ENCODE peak calls at places on chromosome 15, in ten cellular contexts. One of them, this sample, is unnamed.

GRCh38 chr15:55791576-55792400 is 48.8 kb upstream of the PRTG start:
- DNase-seq in Peyer's patch: no peak
- DNase-seq in thoracic aorta: no peak
- DNase-seq in CD8-positive, alpha-beta T cell: no peak
- DNase-seq in psoas muscle: no peak
- DNase-seq in astrocyte of the cerebellum: peak
- DNase-seq in esophagus muscularis mucosa: no peak
- DNase-seq in AG04449: peak
- DNase-seq in ascending aorta: no peak
- DNase-seq in fibroblast of the aortic adventitia: peak
- DNase-seq in this sample: peak

GRCh38 chr15:54029076-54029475 is 50.8 kb downstream of the UNC13C start:
- DNase-seq in Peyer's patch: no peak
- DNase-seq in thoracic aorta: no peak
- DNase-seq in CD8-positive, alpha-beta T cell: no peak
- DNase-seq in psoas muscle: no peak
- DNase-seq in astrocyte of the cerebellum: no peak
- DNase-seq in esophagus muscularis mucosa: no peak
- DNase-seq in AG04449: no peak
- DNase-seq in ascending aorta: no peak
- DNase-seq in fibroblast of the aortic adventitia: no peak
- DNase-seq in this sample: no peak

GRCh38 chr15:81002254-81003022 is 1.7 kb downstream of the TLNRD1 start:
- DNase-seq in Peyer's patch: peak
- DNase-seq in thoracic aorta: no peak
- DNase-seq in CD8-positive, alpha-beta T cell: peak
- DNase-seq in psoas muscle: peak
- DNase-seq in astrocyte of the cerebellum: no peak
- DNase-seq in esophagus muscularis mucosa: no peak
- DNase-seq in AG04449: no peak
- DNase-seq in ascending aorta: peak
- DNase-seq in fibroblast of the aortic adventitia: no peak
- DNase-seq in this sample: no peak

GRCh38 chr15:38461089-38461833 is 7.3 kb downstream of the FAM98B start:
- DNase-seq in Peyer's patch: no peak
- DNase-seq in thoracic aorta: no peak
- DNase-seq in CD8-positive, alpha-beta T cell: no peak
- DNase-seq in psoas muscle: no peak
- DNase-seq in astrocyte of the cerebellum: no peak
- DNase-seq in esophagus muscularis mucosa: no peak
- DNase-seq in AG04449: no peak
- DNase-seq in ascending aorta: no peak
- DNase-seq in fibroblast of the aortic adventitia: peak
- DNase-seq in this sample: no peak

GRCh38 chr15:88605507-88606436 is 15.4 kb upstream of the AEN start:
- DNase-seq in Peyer's patch: no peak
- DNase-seq in thoracic aorta: no peak
- DNase-seq in CD8-positive, alpha-beta T cell: peak
- DNase-seq in psoas muscle: no peak
- DNase-seq in astrocyte of the cerebellum: no peak
- DNase-seq in esophagus muscularis mucosa: no peak
- DNase-seq in AG04449: no peak
- DNase-seq in ascending aorta: no peak
- DNase-seq in fibroblast of the aortic adventitia: peak
- DNase-seq in this sample: no peak

GRCh38 chr15:77504310-77504709 is 83.6 kb downstream of the HMG20A start:
- DNase-seq in Peyer's patch: no peak
- DNase-seq in thoracic aorta: no peak
- DNase-seq in CD8-positive, alpha-beta T cell: no peak
- DNase-seq in psoas muscle: peak
- DNase-seq in astrocyte of the cerebellum: no peak
- DNase-seq in esophagus muscularis mucosa: no peak
- DNase-seq in AG04449: no peak
- DNase-seq in ascending aorta: no peak
- DNase-seq in fibroblast of the aortic adventitia: no peak
- DNase-seq in this sample: no peak

GRCh38 chr15:33618300-33618699 is 307.5 kb downstream of the RYR3 start:
- DNase-seq in Peyer's patch: no peak
- DNase-seq in thoracic aorta: no peak
- DNase-seq in CD8-positive, alpha-beta T cell: no peak
- DNase-seq in psoas muscle: no peak
- DNase-seq in astrocyte of the cerebellum: peak
- DNase-seq in esophagus muscularis mucosa: no peak
- DNase-seq in AG04449: no peak
- DNase-seq in ascending aorta: no peak
- DNase-seq in fibroblast of the aortic adventitia: no peak
- DNase-seq in this sample: no peak

GRCh38 chr15:69885182-69886041 is 212.3 kb downstream of the TLE3 start:
- DNase-seq in Peyer's patch: no peak
- DNase-seq in thoracic aorta: no peak
- DNase-seq in CD8-positive, alpha-beta T cell: no peak
- DNase-seq in psoas muscle: no peak
- DNase-seq in astrocyte of the cerebellum: no peak
- DNase-seq in esophagus muscularis mucosa: no peak
- DNase-seq in AG04449: no peak
- DNase-seq in ascending aorta: no peak
- DNase-seq in fibroblast of the aortic adventitia: no peak
- DNase-seq in this sample: no peak

DNA sequence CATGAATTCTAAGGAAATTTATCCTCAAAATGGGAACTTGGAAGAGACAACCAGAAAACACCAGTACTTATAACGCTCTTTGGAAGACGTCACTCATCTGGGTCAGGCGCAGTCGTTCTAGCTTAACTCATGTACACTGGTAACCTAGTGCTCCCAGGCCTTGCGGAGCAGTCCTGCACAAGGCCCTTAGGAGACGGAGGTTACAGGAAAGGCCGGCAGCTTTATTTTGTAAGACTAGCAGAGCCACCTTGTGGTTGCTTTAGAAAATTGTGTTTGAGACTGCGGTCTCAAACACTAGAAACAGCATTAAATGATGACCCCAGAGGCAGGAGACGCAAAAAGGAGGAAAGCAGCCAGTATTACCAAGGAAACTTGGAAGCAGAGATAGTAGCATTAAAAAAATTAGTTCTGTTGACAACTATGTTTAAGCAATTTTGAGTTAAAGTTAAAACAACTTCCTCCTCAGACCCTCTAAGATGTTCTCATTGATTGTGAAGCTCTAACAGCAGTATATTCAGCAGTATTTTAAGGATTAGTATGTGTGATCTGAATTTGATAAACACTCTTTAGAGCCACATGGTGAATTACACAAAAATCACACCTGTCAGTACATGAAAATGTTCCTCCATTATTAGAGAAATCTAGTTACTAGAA is 141.9 kb upstream of the C2CD4B start:
- DNase-seq in Peyer's patch: no peak
- DNase-seq in thoracic aorta: no peak
- DNase-seq in CD8-positive, alpha-beta T cell: no peak
- DNase-seq in psoas muscle: no peak
- DNase-seq in astrocyte of the cerebellum: peak
- DNase-seq in esophagus muscularis mucosa: no peak
- DNase-seq in AG04449: peak
- DNase-seq in ascending aorta: peak
- DNase-seq in fibroblast of the aortic adventitia: peak
- DNase-seq in this sample: peak
- TF ChIP-seq CTCF in Peyer's patch: peak
- TF ChIP-seq CTCF in thoracic aorta: peak
- TF ChIP-seq CTCF in CD8-positive, alpha-beta T cell: no peak
- TF ChIP-seq CTCF in psoas muscle: peak
- TF ChIP-seq CTCF in astrocyte of the cerebellum: peak
- TF ChIP-seq CTCF in esophagus muscularis mucosa: peak
- TF ChIP-seq CTCF in AG04449: peak
- TF ChIP-seq CTCF in ascending aorta: no peak
- TF ChIP-seq CTCF in fibroblast of the aortic adventitia: peak
- TF ChIP-seq CTCF in this sample: peak

GRCh38 chr15:72237286-72238224 is 6.6 kb upstream of the PKM start:
- DNase-seq in Peyer's patch: no peak
- DNase-seq in thoracic aorta: peak
- DNase-seq in CD8-positive, alpha-beta T cell: no peak
- DNase-seq in psoas muscle: peak
- DNase-seq in astrocyte of the cerebellum: peak
- DNase-seq in esophagus muscularis mucosa: peak
- DNase-seq in AG04449: peak
- DNase-seq in ascending aorta: peak
- DNase-seq in fibroblast of the aortic adventitia: peak
- DNase-seq in this sample: peak

GRCh38 chr15:72233759-72234158 is 2.8 kb upstream of the PKM start:
- DNase-seq in Peyer's patch: no peak
- DNase-seq in thoracic aorta: no peak
- DNase-seq in CD8-positive, alpha-beta T cell: no peak
- DNase-seq in psoas muscle: no peak
- DNase-seq in astrocyte of the cerebellum: no peak
- DNase-seq in esophagus muscularis mucosa: no peak
- DNase-seq in AG04449: no peak
- DNase-seq in ascending aorta: no peak
- DNase-seq in fibroblast of the aortic adventitia: no peak
- DNase-seq in this sample: no peak

GRCh38 chr15:72238586-72238985 is 7.6 kb upstream of the PKM start:
- DNase-seq in Peyer's patch: no peak
- DNase-seq in thoracic aorta: no peak
- DNase-seq in CD8-positive, alpha-beta T cell: no peak
- DNase-seq in psoas muscle: no peak
- DNase-seq in astrocyte of the cerebellum: no peak
- DNase-seq in esophagus muscularis mucosa: no peak
- DNase-seq in AG04449: no peak
- DNase-seq in ascending aorta: no peak
- DNase-seq in fibroblast of the aortic adventitia: no peak
- DNase-seq in this sample: no peak

GRCh38 chr15:72235298-72235697 is 4.3 kb upstream of the PKM start:
- DNase-seq in Peyer's patch: no peak
- DNase-seq in thoracic aorta: no peak
- DNase-seq in CD8-positive, alpha-beta T cell: no peak
- DNase-seq in psoas muscle: no peak
- DNase-seq in astrocyte of the cerebellum: no peak
- DNase-seq in esophagus muscularis mucosa: no peak
- DNase-seq in AG04449: no peak
- DNase-seq in ascending aorta: no peak
- DNase-seq in fibroblast of the aortic adventitia: no peak
- DNase-seq in this sample: no peak

GRCh38 chr15:72236381-72237285 is 5.6 kb upstream of the PKM start:
- DNase-seq in Peyer's patch: no peak
- DNase-seq in thoracic aorta: no peak
- DNase-seq in CD8-positive, alpha-beta T cell: no peak
- DNase-seq in psoas muscle: no peak
- DNase-seq in astrocyte of the cerebellum: no peak
- DNase-seq in esophagus muscularis mucosa: no peak
- DNase-seq in AG04449: no peak
- DNase-seq in ascending aorta: no peak
- DNase-seq in fibroblast of the aortic adventitia: peak
- DNase-seq in this sample: no peak
- H3K4me3 ChIP-seq in Peyer's patch: no peak
- H3K4me3 ChIP-seq in thoracic aorta: peak
- H3K4me3 ChIP-seq in CD8-positive, alpha-beta T cell: no peak
- H3K4me3 ChIP-seq in psoas muscle: peak
- H3K4me3 ChIP-seq in astrocyte of the cerebellum: peak
- H3K4me3 ChIP-seq in esophagus muscularis mucosa: peak
- H3K4me3 ChIP-seq in AG04449: peak
- H3K4me3 ChIP-seq in ascending aorta: no peak
- H3K4me3 ChIP-seq in fibroblast of the aortic adventitia: peak
- H3K4me3 ChIP-seq in this sample: peak

GRCh38 chr15:58466566-58466965 is 34.8 kb downstream of the LIPC start:
- DNase-seq in Peyer's patch: no peak
- DNase-seq in thoracic aorta: no peak
- DNase-seq in CD8-positive, alpha-beta T cell: no peak
- DNase-seq in psoas muscle: no peak
- DNase-seq in astrocyte of the cerebellum: no peak
- DNase-seq in esophagus muscularis mucosa: no peak
- DNase-seq in AG04449: no peak
- DNase-seq in ascending aorta: no peak
- DNase-seq in fibroblast of the aortic adventitia: no peak
- DNase-seq in this sample: no peak

GRCh38 chr15:58469432-58470353 is 37.9 kb downstream of the LIPC start:
- DNase-seq in Peyer's patch: no peak
- DNase-seq in thoracic aorta: no peak
- DNase-seq in CD8-positive, alpha-beta T cell: no peak
- DNase-seq in psoas muscle: no peak
- DNase-seq in astrocyte of the cerebellum: peak
- DNase-seq in esophagus muscularis mucosa: no peak
- DNase-seq in AG04449: peak
- DNase-seq in ascending aorta: no peak
- DNase-seq in fibroblast of the aortic adventitia: peak
- DNase-seq in this sample: peak

GRCh38 chr15:58467121-58467721 is 35.4 kb downstream of the LIPC start:
- DNase-seq in Peyer's patch: no peak
- DNase-seq in thoracic aorta: no peak
- DNase-seq in CD8-positive, alpha-beta T cell: no peak
- DNase-seq in psoas muscle: no peak
- DNase-seq in astrocyte of the cerebellum: peak
- DNase-seq in esophagus muscularis mucosa: no peak
- DNase-seq in AG04449: no peak
- DNase-seq in ascending aorta: no peak
- DNase-seq in fibroblast of the aortic adventitia: no peak
- DNase-seq in this sample: peak

GRCh38 chr15:58465866-58466517 is 34.2 kb downstream of the LIPC start:
- DNase-seq in Peyer's patch: no peak
- DNase-seq in thoracic aorta: no peak
- DNase-seq in CD8-positive, alpha-beta T cell: no peak
- DNase-seq in psoas muscle: no peak
- DNase-seq in astrocyte of the cerebellum: no peak
- DNase-seq in esophagus muscularis mucosa: no peak
- DNase-seq in AG04449: no peak
- DNase-seq in ascending aorta: no peak
- DNase-seq in fibroblast of the aortic adventitia: peak
- DNase-seq in this sample: no peak

DNA sequence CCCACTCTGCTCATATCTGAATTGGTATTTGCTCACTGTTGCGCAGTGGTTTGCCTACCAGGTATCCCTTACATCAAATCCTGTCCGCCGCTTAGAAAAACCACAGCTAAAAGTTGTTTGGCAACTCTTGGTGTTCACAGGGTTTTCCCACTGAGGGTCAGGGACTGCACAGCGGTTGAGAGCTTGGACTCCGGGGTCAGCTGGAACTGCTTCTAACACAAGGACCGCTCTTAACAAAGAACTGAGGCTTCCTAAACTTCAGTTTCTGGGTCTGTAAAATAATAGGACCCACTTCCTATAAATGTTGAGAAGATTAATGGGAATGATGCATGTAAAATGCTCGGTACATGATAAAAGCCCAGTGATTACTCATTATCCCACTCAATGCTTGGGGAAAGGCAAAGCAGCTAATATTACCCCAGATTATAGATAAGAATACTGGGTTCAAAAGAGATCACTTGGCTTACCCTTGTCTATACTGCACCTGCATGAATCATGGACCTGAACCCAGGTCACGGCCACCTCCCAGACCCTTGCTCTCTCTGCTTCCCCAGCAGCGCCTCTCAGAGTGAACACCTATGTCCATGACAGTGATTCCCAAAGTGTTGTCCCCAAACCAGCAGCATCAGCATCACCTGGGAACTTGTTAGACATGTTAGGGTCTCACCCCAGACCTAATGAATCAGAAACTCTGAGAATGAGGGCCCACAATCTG is 36.1 kb downstream of the LIPC start:
- DNase-seq in Peyer's patch: no peak
- DNase-seq in thoracic aorta: no peak
- DNase-seq in CD8-positive, alpha-beta T cell: no peak
- DNase-seq in psoas muscle: no peak
- DNase-seq in astrocyte of the cerebellum: peak
- DNase-seq in esophagus muscularis mucosa: no peak
- DNase-seq in AG04449: no peak
- DNase-seq in ascending aorta: no peak
- DNase-seq in fibroblast of the aortic adventitia: no peak
- DNase-seq in this sample: peak
- TF ChIP-seq CTCF in Peyer's patch: no peak
- TF ChIP-seq CTCF in thoracic aorta: no peak
- TF ChIP-seq CTCF in CD8-positive, alpha-beta T cell: no peak
- TF ChIP-seq CTCF in psoas muscle: no peak
- TF ChIP-seq CTCF in astrocyte of the cerebellum: no peak
- TF ChIP-seq CTCF in esophagus muscularis mucosa: no peak
- TF ChIP-seq CTCF in AG04449: no peak
- TF ChIP-seq CTCF in ascending aorta: no peak
- TF ChIP-seq CTCF in fibroblast of the aortic adventitia: no peak
- TF ChIP-seq CTCF in this sample: no peak

GRCh38 chr15:68055224-68055705 is 1.1 kb downstream of the PIAS1 start:
- DNase-seq in Peyer's patch: no peak
- DNase-seq in thoracic aorta: no peak
- DNase-seq in CD8-positive, alpha-beta T cell: peak
- DNase-seq in psoas muscle: no peak
- DNase-seq in astrocyte of the cerebellum: peak
- DNase-seq in esophagus muscularis mucosa: no peak
- DNase-seq in AG04449: no peak
- DNase-seq in ascending aorta: no peak
- DNase-seq in fibroblast of the aortic adventitia: peak
- DNase-seq in this sample: no peak

GRCh38 chr15:68057758-68058157 is 3.6 kb downstream of the PIAS1 start:
- DNase-seq in Peyer's patch: no peak
- DNase-seq in thoracic aorta: no peak
- DNase-seq in CD8-positive, alpha-beta T cell: no peak
- DNase-seq in psoas muscle: no peak
- DNase-seq in astrocyte of the cerebellum: no peak
- DNase-seq in esophagus muscularis mucosa: no peak
- DNase-seq in AG04449: no peak
- DNase-seq in ascending aorta: no peak
- DNase-seq in fibroblast of the aortic adventitia: no peak
- DNase-seq in this sample: no peak

GRCh38 chr15:68054658-68055223 is 626 bp downstream of the PIAS1 start:
- DNase-seq in Peyer's patch: peak
- DNase-seq in thoracic aorta: no peak
- DNase-seq in CD8-positive, alpha-beta T cell: peak
- DNase-seq in psoas muscle: peak
- DNase-seq in astrocyte of the cerebellum: no peak
- DNase-seq in esophagus muscularis mucosa: no peak
- DNase-seq in AG04449: no peak
- DNase-seq in ascending aorta: peak
- DNase-seq in fibroblast of the aortic adventitia: no peak
- DNase-seq in this sample: no peak

GRCh38 chr15:68057089-68057488 is 3.0 kb downstream of the PIAS1 start:
- DNase-seq in Peyer's patch: no peak
- DNase-seq in thoracic aorta: no peak
- DNase-seq in CD8-positive, alpha-beta T cell: no peak
- DNase-seq in psoas muscle: no peak
- DNase-seq in astrocyte of the cerebellum: no peak
- DNase-seq in esophagus muscularis mucosa: no peak
- DNase-seq in AG04449: no peak
- DNase-seq in ascending aorta: no peak
- DNase-seq in fibroblast of the aortic adventitia: no peak
- DNase-seq in this sample: no peak

DNA sequence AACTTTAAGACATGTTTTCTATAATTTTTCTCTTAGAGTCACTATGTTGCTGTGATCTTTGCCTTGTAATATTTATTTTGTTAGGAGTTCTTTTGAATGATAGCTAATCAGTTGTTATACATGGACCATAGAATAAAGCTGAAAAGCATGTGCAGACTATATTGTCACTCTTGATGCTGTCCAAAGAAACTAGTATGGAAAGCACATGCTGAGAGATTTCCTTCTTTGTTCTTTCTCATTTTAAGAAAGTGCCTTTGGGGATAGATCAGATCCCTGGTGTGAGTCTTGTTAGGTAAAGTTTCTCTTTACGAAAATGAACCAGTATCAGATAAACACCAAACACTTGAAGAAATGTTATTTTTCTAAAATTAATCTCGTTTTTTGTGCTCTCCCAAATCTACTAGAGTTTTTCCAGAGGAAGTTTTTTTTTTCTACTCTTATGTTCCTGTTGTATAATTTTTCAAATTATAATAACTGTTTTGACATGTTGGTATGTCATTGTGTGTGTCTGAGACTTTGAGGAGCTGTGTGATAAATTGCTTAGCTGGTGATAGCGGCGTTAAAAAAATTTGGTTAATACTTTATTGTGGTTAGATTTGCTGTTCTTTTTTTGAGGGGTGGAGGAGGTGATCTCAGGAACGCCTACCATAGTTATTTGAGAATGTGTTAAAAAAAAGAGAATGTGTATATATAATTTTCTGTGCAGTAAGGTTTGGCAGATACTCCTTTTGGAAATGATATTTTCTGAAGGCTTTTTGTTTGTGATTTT is 2.2 kb downstream of the PIAS1 start:
- DNase-seq in Peyer's patch: no peak
- DNase-seq in thoracic aorta: no peak
- DNase-seq in CD8-positive, alpha-beta T cell: no peak
- DNase-seq in psoas muscle: no peak
- DNase-seq in astrocyte of the cerebellum: no peak
- DNase-seq in esophagus muscularis mucosa: no peak
- DNase-seq in AG04449: no peak
- DNase-seq in ascending aorta: no peak
- DNase-seq in fibroblast of the aortic adventitia: peak
- DNase-seq in this sample: no peak
- H3K4me3 ChIP-seq in Peyer's patch: no peak
- H3K4me3 ChIP-seq in thoracic aorta: peak
- H3K4me3 ChIP-seq in CD8-positive, alpha-beta T cell: no peak
- H3K4me3 ChIP-seq in psoas muscle: peak
- H3K4me3 ChIP-seq in astrocyte of the cerebellum: peak
- H3K4me3 ChIP-seq in esophagus muscularis mucosa: peak
- H3K4me3 ChIP-seq in AG04449: peak
- H3K4me3 ChIP-seq in ascending aorta: peak
- H3K4me3 ChIP-seq in fibroblast of the aortic adventitia: peak
- H3K4me3 ChIP-seq in this sample: peak

This sample was measured in retinal pigment epithelial cell.